ENCODE peak calls at places on chromosomes 5 and 9, in ten cellular contexts. O, J, P, T, D, H, G, U, Y and C are unnamed samples.
A peak's percentile ranks its signal among the peaks of the same experiment; 100 is the strongest.

GRCh38 chr5:100827481-100827889 is 75.6 kb downstream of the ST8SIA4 start:
- DNase-seq in O (no peak), J (no peak), P (no peak), T (peak; percentile 72), D (no peak), H (no peak), G (peak; percentile 53), U (peak; percentile 3), Y (peak; percentile 94), C (peak; percentile 88)

GRCh38 chr9:114446036-114446435 is 58.3 kb upstream of the AKNA start:
- DNase-seq in O (no peak), J (no peak), P (no peak), T (no peak), D (no peak), H (no peak), G (peak; percentile 70), U (peak; percentile 59), Y (no peak), C (no peak)

GRCh38 chr9:98248737-98249474 is 6.5 kb downstream of the TBC1D2 start:
- DNase-seq in O (peak; percentile 42), J (peak; percentile 86), P (no peak), T (no peak), D (no peak), H (peak; percentile 18), G (peak; percentile 96), U (peak; percentile 99), Y (no peak), C (no peak)

GRCh38 chr9:78967557-78968212 is 604.1 kb upstream of the TLE4 start:
- DNase-seq in O (no peak), J (no peak), P (no peak), T (no peak), D (no peak), H (no peak), G (peak; percentile 45), U (peak; percentile 22), Y (no peak), C (no peak)

GRCh38 chr9:127754761-127755557 is 19.9 kb upstream of the TOR2A start:
- DNase-seq in O (no peak), J (no peak), P (peak; percentile 78), T (peak; percentile 22), D (peak; percentile 82), H (no peak), G (no peak), U (no peak), Y (peak; percentile 66), C (no peak)

GRCh38 chr5:43315697-43316096 is 2.5 kb upstream of the HMGCS1 start:
- DNase-seq in O (peak; percentile 52), J (no peak), P (no peak), T (no peak), D (no peak), H (no peak), G (no peak), U (no peak), Y (no peak), C (no peak)

GRCh38 chr5:121691478-121691877 is 160.2 kb upstream of the FTMT start:
- DNase-seq in O (no peak), J (peak; percentile 8), P (no peak), T (no peak), D (no peak), H (no peak), G (no peak), U (peak; percentile 58), Y (no peak), C (no peak)

GRCh38 chr9:93097496-93098205 is 1.6 kb downstream of the CARD19 start:
- DNase-seq in O (no peak), J (no peak), P (no peak), T (no peak), D (no peak), H (no peak), G (peak; percentile 26), U (no peak), Y (no peak), C (no peak)

GRCh38 chr9:19404278-19405075 is 4.3 kb upstream of the ACER2 start:
- DNase-seq in O (no peak), J (no peak), P (no peak), T (no peak), D (no peak), H (no peak), G (no peak), U (no peak), Y (no peak), C (no peak)

GRCh38 chr5:120552638-120553037 is 88.5 kb downstream of the PRR16 start:
- DNase-seq in O (no peak), J (no peak), P (no peak), T (no peak), D (no peak), H (no peak), G (peak; percentile 70), U (peak; percentile 63), Y (no peak), C (no peak)

GRCh38 chr5:110056580-110057114 is 366.9 kb downstream of the MAN2A1 start:
- DNase-seq in O (no peak), J (no peak), P (no peak), T (no peak), D (no peak), H (no peak), G (no peak), U (no peak), Y (no peak), C (no peak)

GRCh38 chr5:142783601-142784291 is 13.6 kb downstream of the ARHGAP26 start:
- DNase-seq in O (peak; percentile 75), J (no peak), P (no peak), T (no peak), D (no peak), H (peak; percentile 39), G (no peak), U (peak; percentile 21), Y (no peak), C (no peak)

GRCh38 chr5:135030691-135031145 is 3.3 kb downstream of the PITX1 start:
- DNase-seq in O (peak; percentile 9), J (no peak), P (no peak), T (no peak), D (no peak), H (no peak), G (no peak), U (peak; percentile 76), Y (no peak), C (no peak)

GRCh38 chr9:92648447-92649406 is 21.2 kb downstream of the IPPK start:
- DNase-seq in O (no peak), J (no peak), P (no peak), T (no peak), D (no peak), H (no peak), G (no peak), U (no peak), Y (no peak), C (no peak)

GRCh38 chr9:124149992-124150391 is 107.8 kb upstream of the NEK6 start:
- DNase-seq in O (no peak), J (no peak), P (peak; percentile 29), T (no peak), D (no peak), H (no peak), G (peak; percentile 37), U (no peak), Y (no peak), C (no peak)

GRCh38 chr9:4994166-4994890 is 9.3 kb downstream of the JAK2 start:
- DNase-seq in O (no peak), J (no peak), P (no peak), T (peak; percentile 86), D (no peak), H (no peak), G (no peak), U (peak; percentile 84), Y (no peak), C (peak; percentile 40)

GRCh38 chr9:128115187-128116103 is 12.1 kb downstream of the PTGES2 start:
- DNase-seq in O (peak; percentile 26), J (no peak), P (no peak), T (no peak), D (no peak), H (no peak), G (no peak), U (no peak), Y (no peak), C (no peak)

GRCh38 chr5:522899-523657 is 1.2 kb downstream of the SLC9A3 start:
- DNase-seq in O (no peak), J (no peak), P (no peak), T (peak; percentile 21), D (no peak), H (no peak), G (peak; percentile 17), U (no peak), Y (peak; percentile 71), C (peak; percentile 44)

GRCh38 chr9:96566401-96567202 is 53.0 kb downstream of the CDC14B start:
- DNase-seq in O (peak; percentile 80), J (no peak), P (peak; percentile 78), T (no peak), D (peak; percentile 86), H (peak; percentile 78), G (peak; percentile 72), U (peak; percentile 33), Y (peak; percentile 51), C (peak; percentile 5)

GRCh38 chr9:4939118-4939561 is 45.9 kb upstream of the JAK2 start:
- DNase-seq in O (peak; percentile 32), J (no peak), P (no peak), T (no peak), D (no peak), H (peak; percentile 55), G (no peak), U (no peak), Y (no peak), C (no peak)

GRCh38 chr9:70553718-70554673 is 139.5 kb upstream of the KLF9 start:
- DNase-seq in O (no peak), J (no peak), P (no peak), T (no peak), D (peak; percentile 18), H (no peak), G (peak; percentile 46), U (peak; percentile 77), Y (peak; percentile 1), C (no peak)

GRCh38 chr9:92432350-92432749 is 8.1 kb upstream of the OMD start:
- DNase-seq in O (no peak), J (no peak), P (no peak), T (peak; percentile 35), D (no peak), H (no peak), G (no peak), U (no peak), Y (peak; percentile 63), C (no peak)